ENCODE peak calls at places on chromosomes 5 and 9, in five cellular contexts. X is HepG2, V is A549, G is K562, Q is GM12878. W is an unnamed sample.

GRCh38 chr5:39076757-39077475 is 2.7 kb upstream of the RICTOR start:
- DNase-seq in X (no peak), V (peak; percentile 57), G (no peak), Q (peak; percentile 53), W (no peak)

GRCh38 chr5:69504036-69504435 is 11.4 kb downstream of the OCLN start:
- DNase-seq in X (no peak), V (no peak), G (no peak), Q (no peak), W (no peak)

GRCh38 chr5:130710596-130710995 is 454.5 kb downstream of the HINT1 start:
- DNase-seq in X (peak; percentile 33), V (peak; percentile 22), G (no peak), Q (no peak), W (no peak)

GRCh38 chr5:123344819-123345426 is 78.3 kb downstream of the CEP120 start:
- DNase-seq in X (peak; percentile 15), V (peak; percentile 2), G (no peak), Q (no peak), W (peak; percentile 76)

GRCh38 chr9:133463864-133464615 is 4.3 kb downstream of the CACFD1 start:
- DNase-seq in X (no peak), V (no peak), G (no peak), Q (no peak), W (no peak)

GRCh38 chr5:129358069-129358468 is 102.0 kb upstream of the ADAMTS19 start:
- DNase-seq in X (no peak), V (no peak), G (no peak), Q (no peak), W (peak; percentile 33)

GRCh38 chr9:26746357-26747072 is 146.1 kb downstream of the CAAP1 start:
- DNase-seq in X (peak; percentile 70), V (peak; percentile 13), G (no peak), Q (peak; percentile 76), W (peak; percentile 89)

GRCh38 chr9:93824386-93825294 is 130.5 kb downstream of the BARX1 start:
- DNase-seq in X (no peak), V (no peak), G (no peak), Q (no peak), W (no peak)

GRCh38 chr9:135077497-135078200 is 9.8 kb upstream of the OLFM1 start:
- DNase-seq in X (no peak), V (peak; percentile 49), G (peak; percentile 52), Q (no peak), W (peak; percentile 81)

GRCh38 chr5:182126-182525 is 9.2 kb upstream of the LRRC14B start:
- DNase-seq in X (no peak), V (no peak), G (no peak), Q (no peak), W (no peak)

GRCh38 chr5:57779383-57780223 is 297.0 kb upstream of the ACTBL2 start:
- DNase-seq in X (peak; percentile 49), V (peak; percentile 35), G (peak; percentile 10), Q (no peak), W (peak; percentile 78)

GRCh38 chr5:92637960-92638359 is 943.1 kb downstream of the NR2F1-AS1 start:
- DNase-seq in X (no peak), V (no peak), G (no peak), Q (no peak), W (no peak)

GRCh38 chr5:107894361-107894760 is 223.6 kb upstream of the EFNA5 start:
- DNase-seq in X (no peak), V (no peak), G (no peak), Q (no peak), W (no peak)

GRCh38 chr5:88719434-88719833 is 163.6 kb downstream of the MEF2C start:
- DNase-seq in X (no peak), V (no peak), G (no peak), Q (no peak), W (no peak)

GRCh38 chr5:82885657-82886389 is 191.4 kb downstream of the TMEM167A start:
- DNase-seq in X (no peak), V (peak; percentile 4), G (no peak), Q (peak; percentile 16), W (no peak)

GRCh38 chr9:115941561-115942315 is 211.9 kb upstream of the PAPPA start:
- DNase-seq in X (no peak), V (no peak), G (no peak), Q (no peak), W (no peak)

GRCh38 chr5:171288066-171288465 is 21.0 kb upstream of the TLX3 start:
- DNase-seq in X (no peak), V (no peak), G (no peak), Q (no peak), W (no peak)

GRCh38 chr5:10331341-10331796 is 22.1 kb upstream of the MARCHF6 start:
- DNase-seq in X (peak; percentile 89), V (no peak), G (no peak), Q (no peak), W (no peak)

GRCh38 chr5:172868436-172868923 is 34.4 kb downstream of the ERGIC1 start:
- DNase-seq in X (peak; percentile 89), V (peak; percentile 64), G (no peak), Q (no peak), W (no peak)

GRCh38 chr5:31078931-31079330 is 114.6 kb upstream of the CDH6 start:
- DNase-seq in X (no peak), V (no peak), G (no peak), Q (no peak), W (no peak)

GRCh38 chr5:149552761-149553160 is 1.5 kb upstream of the CSNK1A1 start:
- DNase-seq in X (no peak), V (no peak), G (no peak), Q (no peak), W (peak; percentile 39)

DNA sequence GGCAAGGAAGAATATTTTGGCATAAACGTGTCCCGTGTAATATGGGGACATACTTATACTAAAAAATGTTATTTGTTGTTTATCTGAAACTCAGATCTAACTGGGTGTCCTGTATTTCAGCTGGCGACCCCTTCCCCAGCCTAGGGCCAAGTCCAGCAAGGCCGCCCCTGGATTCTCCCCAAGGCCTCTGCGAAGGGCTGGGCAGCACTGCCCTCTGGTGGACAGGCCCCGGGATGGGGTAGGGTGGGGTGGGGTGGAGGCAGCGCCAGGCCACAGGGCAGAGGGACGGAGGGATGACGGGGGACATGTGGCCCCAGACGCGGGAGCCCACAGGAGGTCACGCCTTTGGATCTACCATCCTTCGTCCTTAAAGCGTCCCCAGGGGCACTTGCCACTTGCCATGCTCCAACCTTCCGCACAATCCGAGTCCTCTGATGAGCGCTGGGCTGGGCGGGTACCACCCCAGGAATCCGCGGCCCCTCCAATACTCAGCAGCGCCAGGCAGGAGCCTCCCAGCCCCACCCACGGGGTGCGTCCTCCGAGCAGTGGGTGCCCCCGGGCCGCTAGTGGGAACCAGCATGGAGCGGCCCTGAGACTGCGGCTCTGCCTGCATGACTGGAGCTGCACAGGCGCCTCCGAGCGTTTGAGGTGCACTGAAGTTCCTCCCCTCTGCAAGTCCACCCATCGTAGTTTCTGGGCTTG is 7.1 kb upstream of the AGPAT2 start:
- DNase-seq in X (peak; percentile 33), V (peak; percentile 90), G (peak; percentile 89), Q (no peak), W (peak; percentile 85)
- TF ChIP-seq JUNB in X (no peak), V (no peak), G (no peak), Q (no peak), W (no peak)

GRCh38 chr9:128438343-128439109 is 17.3 kb upstream of the ODF2 start:
- DNase-seq in X (peak; percentile 68), V (peak; percentile 76), G (peak; percentile 92), Q (no peak), W (peak; percentile 95)
- H3K27ac ChIP-seq in X (no peak overlapping the region), V (peak overlapping the region; percentile 72), G (no peak overlapping the region), Q (no peak overlapping the region), W (no peak overlapping the region)

DNA sequence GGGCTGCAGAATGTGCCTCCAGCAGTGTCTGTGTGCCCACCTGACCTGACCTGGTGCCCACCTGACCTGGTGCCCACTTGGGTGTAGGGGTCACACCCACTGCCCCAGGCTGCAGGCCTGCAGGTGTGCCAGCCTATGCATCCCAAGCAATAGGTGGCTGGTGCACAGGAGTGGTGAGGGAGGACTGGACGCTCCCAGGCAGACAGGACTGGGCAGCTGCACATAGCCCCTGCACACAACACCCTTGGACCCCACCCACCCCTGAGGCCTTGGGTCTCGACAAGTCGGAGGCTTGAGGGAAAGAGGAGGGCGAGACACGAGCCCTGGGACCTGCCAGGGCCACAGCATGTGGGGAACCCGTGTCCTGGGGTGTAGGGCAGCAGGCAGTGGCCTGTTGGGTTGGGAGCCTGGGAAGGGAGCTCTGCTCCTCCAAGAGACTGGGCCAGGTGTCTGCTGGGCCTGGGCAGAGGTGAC is 10.8 kb upstream of the NRARP start:
- DNase-seq in X (no peak), V (no peak), G (no peak), Q (no peak), W (no peak)
- TF ChIP-seq JUNB in X (no peak), V (no peak), G (no peak), Q (no peak), W (no peak)

GRCh38 chr5:124661317-124662141 is 84.9 kb downstream of the ZNF608 start:
- DNase-seq in X (peak; percentile 99), V (peak; percentile 69), G (no peak), Q (no peak), W (peak; percentile 94)
- H3K27ac ChIP-seq in X (peak overlapping the region; percentile 61), V (peak overlapping the region; percentile 83), G (peak overlapping the region; percentile 49), Q (no peak overlapping the region), W (peak overlapping the region; percentile 87)

DNA sequence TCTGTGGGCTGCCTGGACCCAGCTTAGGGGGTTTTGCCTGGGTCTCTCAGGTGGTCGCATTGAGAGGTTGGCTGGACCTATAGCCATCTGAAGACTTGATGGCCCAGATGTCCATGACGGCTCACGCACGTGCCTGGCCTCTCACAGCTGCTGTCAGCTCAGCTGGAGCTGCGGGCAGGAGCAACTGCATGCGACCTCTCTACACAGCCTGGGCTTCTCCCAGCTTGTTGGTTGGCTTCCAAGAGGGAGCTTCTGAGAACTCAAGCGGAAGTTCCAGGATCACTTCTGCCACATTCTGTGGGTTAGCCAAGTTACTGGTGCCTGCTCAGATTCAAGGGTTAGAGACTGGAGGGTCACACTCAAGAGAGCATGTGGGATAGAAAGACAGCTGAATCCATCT is 99.2 kb downstream of the DAPK1 start:
- DNase-seq in X (no peak), V (no peak), G (no peak), Q (no peak), W (no peak)
- TF ChIP-seq JUNB in X (no peak), V (no peak), G (no peak), Q (no peak), W (no peak)

DNA sequence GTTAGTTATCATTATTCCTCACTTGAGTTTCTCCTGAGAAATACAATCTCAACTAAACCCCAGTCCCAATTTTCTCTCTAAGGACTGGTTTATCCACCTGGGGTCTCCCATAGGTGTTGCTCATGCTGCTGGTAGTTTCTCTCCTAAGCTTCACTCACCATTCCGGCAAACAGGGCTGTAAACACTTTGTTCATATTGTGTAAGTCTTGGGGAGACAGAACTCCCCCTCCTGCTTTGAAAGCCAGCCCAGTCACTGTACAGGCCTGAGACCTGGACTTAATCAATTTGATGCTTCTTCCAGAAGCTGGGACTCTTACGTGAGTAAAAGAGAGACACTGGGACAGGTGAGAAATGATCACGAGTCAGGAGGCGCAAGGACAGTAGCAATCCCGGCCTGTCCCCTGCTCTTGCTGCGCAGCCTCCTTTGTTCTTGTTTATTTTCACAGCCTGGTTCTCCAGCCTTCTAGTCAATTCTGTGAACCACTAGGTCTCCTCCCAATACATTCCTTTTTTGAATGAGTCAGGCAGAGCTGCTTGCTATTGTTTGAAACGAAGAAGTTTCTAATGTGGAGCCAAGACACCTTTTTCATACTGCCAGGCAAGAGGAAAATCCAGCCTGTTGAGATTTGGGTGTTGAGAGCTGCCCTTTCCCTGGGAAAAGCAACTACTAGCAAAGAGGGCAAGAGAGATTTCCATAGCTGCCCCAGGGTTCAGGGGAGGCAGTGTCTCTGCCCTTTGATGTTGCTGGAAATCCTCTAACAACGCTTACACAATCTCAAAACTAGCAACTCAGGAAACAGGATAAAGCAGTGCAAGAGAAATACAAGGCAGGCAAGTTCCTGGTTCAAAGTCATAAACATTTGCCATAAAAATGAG is 9.2 kb upstream of the SHROOM1 start:
- DNase-seq in X (peak; percentile 89), V (no peak), G (no peak), Q (no peak), W (no peak)
- H3K27ac ChIP-seq in X (peak overlapping the region; percentile 98), V (peak overlapping the region; percentile 9), G (no peak overlapping the region), Q (no peak overlapping the region), W (no peak overlapping the region)

W was measured in GM23338.